ENCODE peak calls at places on chromosomes 12 and 14, in eight cellular contexts. T is cardiac fibroblast, C is fibroblast of lung, S is astrocyte of the spinal cord, L is Peyer's patch, N is A549, E is breast epithelium, V is GM13977. A is an unnamed sample.

GRCh38 chr12:106723416-106723815 is 51.1 kb upstream of the RIC8B start:
- DNase-seq in T (no peak), C (no peak), S (no peak), L (no peak), N (no peak), E (no peak), V (no peak), A (no peak)

GRCh38 chr14:76708028-76708427 is 53.2 kb upstream of the VASH1 start:
- DNase-seq in T (no peak), C (peak), S (no peak), L (no peak), N (no peak), E (no peak), V (no peak), A (no peak)

GRCh38 chr12:89085421-89085820 is 266.9 kb downstream of the DUSP6 start:
- DNase-seq in T (no peak), C (peak), S (peak), L (no peak), N (no peak), E (no peak), V (no peak), A (no peak)

GRCh38 chr14:89255012-89255411 is 162.0 kb downstream of the FOXN3 start:
- DNase-seq in T (no peak), C (no peak), S (no peak), L (no peak), N (no peak), E (no peak), V (no peak), A (no peak)

GRCh38 chr14:93263416-93263815 is 56.4 kb downstream of the UBR7 start:
- DNase-seq in T (no peak), C (peak), S (no peak), L (no peak), N (no peak), E (no peak), V (no peak), A (no peak)

GRCh38 chr14:95059126-95059525 is 98.2 kb downstream of the DICER1 start:
- DNase-seq in T (no peak), C (no peak), S (no peak), L (no peak), N (no peak), E (no peak), V (no peak), A (no peak)

GRCh38 chr14:70188608-70189540 is at the start of gene SLC8A3:
- DNase-seq in T (peak), C (peak), S (peak), L (peak), N (peak), E (no peak), V (peak), A (peak)

GRCh38 chr14:77275041-77275854 is 4.2 kb upstream of the NGB start:
- DNase-seq in T (no peak), C (no peak), S (no peak), L (no peak), N (no peak), E (no peak), V (no peak), A (no peak)

GRCh38 chr12:6328045-6328779 is 13.7 kb downstream of the TNFRSF1A start:
- DNase-seq in T (no peak), C (no peak), S (no peak), L (no peak), N (no peak), E (no peak), V (no peak), A (no peak)

GRCh38 chr12:2794261-2794735 is 472 bp upstream of the FKBP4 start:
- DNase-seq in T (no peak), C (no peak), S (no peak), L (peak), N (no peak), E (peak), V (peak), A (peak)

GRCh38 chr12:8078400-8078799 is 3.7 kb upstream of the NECAP1 start:
- DNase-seq in T (peak), C (peak), S (peak), L (no peak), N (peak), E (no peak), V (no peak), A (no peak)

GRCh38 chr14:44412858-44413569 is 94.1 kb downstream of the FSCB start:
- DNase-seq in T (no peak), C (no peak), S (no peak), L (no peak), N (no peak), E (no peak), V (no peak), A (no peak)

GRCh38 chr12:105476616-105477015 is 146.1 kb downstream of the C12orf75 start:
- DNase-seq in T (no peak), C (no peak), S (no peak), L (no peak), N (no peak), E (no peak), V (no peak), A (no peak)

GRCh38 chr12:27732281-27732680 is 21.6 kb downstream of the MRPS35 start:
- DNase-seq in T (no peak), C (no peak), S (no peak), L (no peak), N (peak), E (no peak), V (no peak), A (no peak)
- TF ChIP-seq CTCF in T (peak), C (no peak), S (peak), L (no peak), N (no peak), E (no peak), V (peak), A (no peak)

DNA sequence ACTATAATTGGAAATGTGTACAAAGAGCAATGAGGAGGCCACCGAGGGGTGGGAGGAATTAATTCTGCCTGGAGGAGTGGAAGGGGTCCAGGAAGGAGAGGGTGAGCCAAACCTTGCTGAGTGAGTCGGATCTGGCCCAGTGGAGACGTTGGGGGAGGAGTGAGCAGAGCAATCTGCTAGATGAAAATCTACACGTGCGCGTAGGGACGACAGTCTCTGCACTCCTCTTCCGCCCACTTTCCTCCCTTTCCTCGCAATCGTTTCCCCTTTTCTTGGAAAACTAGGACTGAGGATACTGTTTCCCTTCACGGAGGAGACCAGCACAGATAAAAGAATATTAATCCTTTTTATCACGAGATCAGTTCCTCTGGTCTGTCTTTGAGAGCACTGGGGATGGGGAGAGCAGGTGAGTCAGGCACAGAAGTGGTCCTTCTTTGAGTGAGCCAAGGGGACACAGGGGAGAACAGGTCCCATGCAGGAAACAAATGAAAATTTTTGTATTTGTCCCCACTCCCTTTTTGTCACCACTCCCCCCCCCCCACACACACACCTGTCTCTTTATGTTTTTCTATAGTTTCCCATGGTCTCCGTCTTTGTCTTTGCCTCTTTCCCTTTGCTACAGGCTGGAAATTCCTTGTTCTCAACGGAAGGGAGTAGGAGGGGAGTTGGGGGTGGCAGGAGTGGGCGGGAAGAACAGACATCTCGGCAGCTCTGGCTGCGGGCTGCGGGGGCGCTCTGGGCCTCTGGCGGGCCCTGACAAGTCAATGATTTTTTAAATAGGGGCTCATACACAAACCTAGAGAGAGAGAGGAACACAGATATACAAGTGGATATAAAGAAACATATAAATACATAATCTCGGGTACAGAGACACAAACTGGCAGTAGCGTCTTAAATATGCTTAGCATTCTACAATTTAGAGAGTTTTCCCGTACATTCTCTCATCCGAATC is 2.6 kb upstream of the NAB2 start:
- DNase-seq in T (peak), C (peak), S (peak), L (peak), N (peak), E (no peak), V (peak), A (no peak)
- TF ChIP-seq CTCF in T (peak), C (no peak), S (peak), L (peak), N (peak), E (no peak), V (peak), A (no peak)

DNA sequence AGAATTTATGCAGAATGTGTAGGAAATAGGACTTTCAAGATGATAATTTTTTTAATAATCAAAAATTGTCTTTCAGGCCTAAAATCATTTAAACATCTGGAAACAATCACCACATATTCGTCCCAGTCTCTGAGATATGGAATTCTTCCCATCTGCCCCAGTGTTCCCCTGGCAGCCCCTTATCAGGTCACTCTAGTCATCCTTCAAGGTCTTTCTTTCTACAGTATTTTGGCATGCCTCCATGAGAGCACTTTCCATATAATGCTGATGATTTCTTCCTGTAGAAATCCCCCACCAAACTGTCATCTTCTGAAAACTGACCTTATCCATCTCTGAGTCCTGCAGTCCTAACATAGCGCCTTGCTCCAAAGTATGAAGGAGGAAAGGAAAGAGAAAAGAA is 422.1 kb downstream of the RPS29 start:
- DNase-seq in T (no peak), C (no peak), S (no peak), L (no peak), N (no peak), E (no peak), V (no peak), A (no peak)
- TF ChIP-seq CTCF in T (no peak), C (no peak), S (no peak), L (no peak), N (no peak), E (no peak), V (no peak), A (no peak)

GRCh38 chr12:122135437-122136031 is 38.5 kb downstream of the IL31 start:
- DNase-seq in T (no peak), C (no peak), S (no peak), L (no peak), N (no peak), E (no peak), V (no peak), A (no peak)

GRCh38 chr12:122138181-122138580 is 35.8 kb downstream of the IL31 start:
- DNase-seq in T (no peak), C (no peak), S (no peak), L (no peak), N (no peak), E (no peak), V (no peak), A (no peak)

GRCh38 chr12:122137681-122138080 is 36.3 kb downstream of the IL31 start:
- DNase-seq in T (no peak), C (no peak), S (no peak), L (no peak), N (no peak), E (no peak), V (no peak), A (no peak)

GRCh38 chr12:122138616-122139015 is 35.4 kb downstream of the IL31 start:
- DNase-seq in T (no peak), C (no peak), S (no peak), L (no peak), N (no peak), E (no peak), V (no peak), A (no peak)

DNA sequence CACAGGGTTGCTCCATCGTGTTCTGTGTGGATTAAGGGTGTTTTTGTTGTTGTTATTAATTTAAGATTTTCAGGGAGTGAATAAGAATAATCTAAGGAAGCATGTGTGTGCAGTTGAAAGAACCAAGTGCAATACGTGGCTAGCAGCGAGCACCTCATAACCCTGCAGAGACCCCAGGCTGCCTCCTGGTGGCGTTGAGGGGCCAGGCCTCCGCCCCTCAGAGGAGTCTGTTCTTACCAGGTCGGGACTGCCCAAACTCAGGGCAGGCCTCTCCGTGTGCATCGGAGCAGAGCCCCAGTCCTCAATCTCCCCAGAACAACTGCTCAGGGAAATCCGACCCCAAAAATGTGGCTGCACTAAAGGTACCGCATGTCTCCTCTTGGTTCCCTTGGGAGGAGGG is 36.8 kb downstream of the IL31 start:
- DNase-seq in T (no peak), C (no peak), S (no peak), L (no peak), N (no peak), E (no peak), V (no peak), A (no peak)
- TF ChIP-seq CTCF in T (peak), C (no peak), S (peak), L (no peak), N (no peak), E (no peak), V (no peak), A (no peak)

GRCh38 chr12:130754234-130755001 is 38.3 kb upstream of the RIMBP2 start:
- DNase-seq in T (no peak), C (no peak), S (no peak), L (no peak), N (no peak), E (no peak), V (no peak), A (no peak)

GRCh38 chr12:130747867-130748740 is 32.0 kb upstream of the RIMBP2 start:
- DNase-seq in T (peak), C (peak), S (peak), L (peak), N (peak), E (peak), V (peak), A (peak)

GRCh38 chr12:130748786-130749185 is 32.7 kb upstream of the RIMBP2 start:
- DNase-seq in T (no peak), C (peak), S (no peak), L (no peak), N (no peak), E (no peak), V (no peak), A (no peak)

GRCh38 chr12:130752692-130753230 is 36.7 kb upstream of the RIMBP2 start:
- DNase-seq in T (no peak), C (no peak), S (no peak), L (no peak), N (no peak), E (no peak), V (no peak), A (no peak)
- TF ChIP-seq CTCF in T (no peak), C (no peak), S (no peak), L (no peak), N (no peak), E (no peak), V (no peak), A (no peak)

GRCh38 chr12:92538970-92539749 is 163.6 kb upstream of the PLEKHG7 start:
- DNase-seq in T (peak), C (peak), S (peak), L (no peak), N (peak), E (no peak), V (peak), A (no peak)

GRCh38 chr12:92543872-92544271 is 158.9 kb upstream of the PLEKHG7 start:
- DNase-seq in T (no peak), C (no peak), S (no peak), L (no peak), N (no peak), E (no peak), V (no peak), A (no peak)

GRCh38 chr12:92539966-92540791 is 162.6 kb upstream of the PLEKHG7 start:
- DNase-seq in T (no peak), C (no peak), S (no peak), L (no peak), N (no peak), E (no peak), V (no peak), A (peak)

GRCh38 chr12:92543359-92543758 is 159.4 kb upstream of the PLEKHG7 start:
- DNase-seq in T (peak), C (no peak), S (no peak), L (no peak), N (no peak), E (no peak), V (no peak), A (no peak)

DNA sequence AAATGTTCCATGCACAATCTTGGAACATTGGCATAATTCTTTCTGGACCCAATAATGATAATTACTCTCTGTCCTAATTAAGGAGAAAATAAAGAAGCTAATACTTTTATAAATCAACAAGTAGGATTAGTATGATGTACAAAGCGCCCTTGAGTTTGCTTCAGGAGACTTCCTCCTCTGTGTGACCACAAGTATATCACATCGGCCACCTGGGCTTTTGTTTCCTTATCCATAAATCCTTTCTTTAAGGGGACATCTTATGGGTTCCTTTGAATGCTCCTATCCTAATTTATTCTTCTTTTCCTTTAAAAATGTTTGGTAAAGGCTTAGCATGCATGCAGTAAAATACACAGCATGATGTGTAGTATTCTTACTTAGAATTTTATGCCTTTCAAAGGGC is 161.8 kb upstream of the PLEKHG7 start:
- DNase-seq in T (no peak), C (no peak), S (no peak), L (no peak), N (no peak), E (no peak), V (no peak), A (no peak)
- TF ChIP-seq CTCF in T (no peak), C (no peak), S (no peak), L (no peak), N (no peak), E (no peak), V (no peak), A (no peak)

DNA sequence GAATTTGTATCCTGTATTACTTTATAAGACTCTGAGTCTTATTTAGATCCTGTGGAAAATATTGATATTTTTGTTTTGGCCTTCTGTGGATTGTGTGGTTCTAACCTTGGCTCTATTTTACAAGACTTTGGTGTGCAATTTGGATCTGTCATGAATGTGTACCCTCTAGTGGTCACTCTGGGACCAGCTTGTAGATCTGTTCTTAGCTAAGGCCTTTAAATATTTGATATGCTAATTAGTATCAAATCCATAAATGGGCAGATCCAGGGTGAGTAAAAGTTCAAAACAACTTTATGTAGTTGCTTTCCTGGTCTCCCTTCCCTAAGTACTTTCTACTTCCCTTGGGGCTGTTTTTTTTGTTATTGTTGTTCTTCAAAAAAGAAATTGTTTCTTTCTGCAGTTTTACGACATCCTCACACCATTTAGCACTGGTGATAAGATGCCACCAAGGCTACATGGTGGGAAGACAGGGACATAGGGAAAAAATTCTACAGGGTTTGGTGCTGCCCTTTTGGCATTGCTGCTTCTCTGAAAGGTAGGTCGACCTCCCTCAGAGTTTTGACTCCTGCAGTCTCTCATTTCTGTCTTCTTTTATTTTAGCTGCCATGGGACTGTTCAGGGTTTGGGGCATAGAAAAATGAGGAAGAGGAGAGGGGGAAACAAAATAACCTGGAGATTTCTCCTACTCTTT is 238.5 kb downstream of the GPHN start:
- DNase-seq in T (peak), C (peak), S (peak), L (no peak), N (peak), E (no peak), V (peak), A (no peak)
- TF ChIP-seq CTCF in T (peak), C (peak), S (peak), L (no peak), N (peak), E (no peak), V (peak), A (no peak)

GRCh38 chr14:103507751-103508150 is 14.9 kb downstream of the CKB start:
- DNase-seq in T (no peak), C (no peak), S (no peak), L (no peak), N (no peak), E (no peak), V (peak), A (no peak)
- TF ChIP-seq CTCF in T (no peak), C (no peak), S (no peak), L (no peak), N (no peak), E (no peak), V (no peak), A (no peak)

A was measured in natural killer cell.